ENCODE peak calls at places on chromosomes 4 and X, in six cellular contexts. H is transverse colon, N is fibroblast of pulmonary artery, B is IMR-90, P is tibial artery, W is HL-60. U is an unnamed sample.

GRCh38 chrX:136528645-136529315 is 3.2 kb upstream of the VGLL1 start:
- DNase-seq in H (no peak), N (no peak), B (no peak), P (no peak), W (no peak), U (no peak)

GRCh38 chrX:1592128-1592862 is 891 bp downstream of the AKAP17A start:
- DNase-seq in H (peak), N (peak), B (peak), P (no peak), W (no peak), U (no peak)

GRCh38 chr4:82710202-82710929 is 88.2 kb downstream of the SCD5 start:
- DNase-seq in H (no peak), N (peak), B (no peak), P (no peak), W (no peak), U (no peak)

GRCh38 chr4:80173841-80174240 is 23.5 kb upstream of the PRDM8 start:
- DNase-seq in H (no peak), N (peak), B (peak), P (no peak), W (no peak), U (no peak)

GRCh38 chr4:83297548-83298260 is 13.1 kb upstream of the COQ2 start:
- DNase-seq in H (no peak), N (no peak), B (no peak), P (no peak), W (no peak), U (no peak)

GRCh38 chrX:38672646-38673045 is 111.3 kb downstream of the TSPAN7 start:
- DNase-seq in H (no peak), N (no peak), B (no peak), P (no peak), W (no peak), U (no peak)

GRCh38 chrX:48278958-48279357 is 23.8 kb downstream of the SSX1 start:
- DNase-seq in H (no peak), N (no peak), B (no peak), P (no peak), W (no peak), U (no peak)

GRCh38 chr4:170776983-170777382 is 687.2 kb upstream of the AADAT start:
- DNase-seq in H (no peak), N (no peak), B (no peak), P (no peak), W (no peak), U (no peak)

GRCh38 chr4:73450398-73451004 is 14.5 kb downstream of the AFP start:
- DNase-seq in H (no peak), N (peak), B (peak), P (no peak), W (no peak), U (peak)

GRCh38 chrX:11146411-11146810 is 35.3 kb downstream of the HCCS start:
- DNase-seq in H (no peak), N (no peak), B (no peak), P (no peak), W (no peak), U (no peak)

GRCh38 chr4:38002451-38003071 is 42.4 kb downstream of the PTTG2 start:
- DNase-seq in H (no peak), N (peak), B (peak), P (no peak), W (no peak), U (no peak)

GRCh38 chrX:154735695-154736393 is 15.0 kb downstream of the GAB3 start:
- DNase-seq in H (peak), N (peak), B (peak), P (peak), W (no peak), U (no peak)

GRCh38 chrX:47540754-47541538 is 20.1 kb upstream of the ARAF start:
- DNase-seq in H (peak), N (peak), B (peak), P (peak), W (peak), U (peak)

GRCh38 chr4:31089815-31090214 is 369.6 kb downstream of the PCDH7 start:
- DNase-seq in H (no peak), N (peak), B (peak), P (peak), W (no peak), U (no peak)

GRCh38 chrX:13755254-13755653 is 20.7 kb downstream of the OFD1 start:
- DNase-seq in H (no peak), N (no peak), B (no peak), P (no peak), W (peak), U (no peak)

GRCh38 chr4:140095694-140096482 is 58.1 kb downstream of the MAML3 start:
- DNase-seq in H (peak), N (peak), B (peak), P (no peak), W (peak), U (no peak)

GRCh38 chr4:8048856-8049686 is 109.4 kb upstream of the AFAP1 start:
- DNase-seq in H (no peak), N (no peak), B (no peak), P (no peak), W (no peak), U (no peak)

GRCh38 chr4:90137545-90137944 is 10.4 kb downstream of the CCSER1 start:
- DNase-seq in H (no peak), N (no peak), B (peak), P (no peak), W (no peak), U (no peak)

GRCh38 chrX:124208675-124209074 is 123.8 kb upstream of the TEX13D start:
- DNase-seq in H (no peak), N (no peak), B (no peak), P (no peak), W (peak), U (no peak)

GRCh38 chr4:147103403-147103946 is 157.8 kb upstream of the TTC29 start:
- DNase-seq in H (no peak), N (peak), B (peak), P (peak), W (no peak), U (no peak)

GRCh38 chrX:125203737-125204578 is 115.7 kb upstream of the TEX13C start:
- DNase-seq in H (no peak), N (no peak), B (no peak), P (peak), W (peak), U (no peak)

GRCh38 chr4:113869743-113870375 is 108.3 kb upstream of the CAMK2D start:
- DNase-seq in H (no peak), N (peak), B (peak), P (no peak), W (no peak), U (no peak)

GRCh38 chrX:128396601-128397000 is 344.4 kb upstream of the ACTRT1 start:
- DNase-seq in H (no peak), N (no peak), B (no peak), P (no peak), W (no peak), U (no peak)

GRCh38 chr4:83150563-83151330 is 36.2 kb upstream of the PLAC8 start:
- DNase-seq in H (no peak), N (peak), B (no peak), P (no peak), W (no peak), U (no peak)

GRCh38 chr4:22202351-22203343 is 254.1 kb upstream of the KCNIP4 start:
- DNase-seq in H (peak), N (peak), B (no peak), P (no peak), W (no peak), U (no peak)

GRCh38 chrX:70973221-70973620 is 42.3 kb upstream of the SLC7A3 start:
- DNase-seq in H (no peak), N (no peak), B (peak), P (no peak), W (no peak), U (no peak)

GRCh38 chr4:78477276-78477675 is 74.3 kb upstream of the ANXA3 start:
- DNase-seq in H (no peak), N (peak), B (peak), P (no peak), W (no peak), U (no peak)

GRCh38 chr4:128639586-128640270 is 169.8 kb upstream of the JADE1 start:
- DNase-seq in H (no peak), N (peak), B (no peak), P (peak), W (no peak), U (no peak)

GRCh38 chr4:119729815-119730643 is 101.4 kb upstream of the PDE5A start:
- DNase-seq in H (peak), N (peak), B (peak), P (peak), W (no peak), U (no peak)

GRCh38 chr4:184284336-184284690 is 66.6 kb upstream of the ENPP6 start:
- DNase-seq in H (no peak), N (no peak), B (no peak), P (no peak), W (peak), U (no peak)

GRCh38 chr4:184282895-184283654 is 65.4 kb upstream of the ENPP6 start:
- DNase-seq in H (peak), N (no peak), B (no peak), P (no peak), W (peak), U (no peak)

GRCh38 chr4:184284742-184285141 is 67.1 kb upstream of the ENPP6 start:
- DNase-seq in H (no peak), N (no peak), B (no peak), P (no peak), W (no peak), U (no peak)

GRCh38 chr4:184282251-184282713 is 64.6 kb upstream of the ENPP6 start:
- DNase-seq in H (peak), N (no peak), B (no peak), P (no peak), W (no peak), U (no peak)

GRCh38 chr4:184283659-184284335 is 66.1 kb upstream of the ENPP6 start:
- DNase-seq in H (peak), N (no peak), B (no peak), P (no peak), W (peak), U (no peak)
- H3K4me3 ChIP-seq in H (no peak), N (no peak), B (no peak), P (no peak), W (no peak), U (no peak)

DNA sequence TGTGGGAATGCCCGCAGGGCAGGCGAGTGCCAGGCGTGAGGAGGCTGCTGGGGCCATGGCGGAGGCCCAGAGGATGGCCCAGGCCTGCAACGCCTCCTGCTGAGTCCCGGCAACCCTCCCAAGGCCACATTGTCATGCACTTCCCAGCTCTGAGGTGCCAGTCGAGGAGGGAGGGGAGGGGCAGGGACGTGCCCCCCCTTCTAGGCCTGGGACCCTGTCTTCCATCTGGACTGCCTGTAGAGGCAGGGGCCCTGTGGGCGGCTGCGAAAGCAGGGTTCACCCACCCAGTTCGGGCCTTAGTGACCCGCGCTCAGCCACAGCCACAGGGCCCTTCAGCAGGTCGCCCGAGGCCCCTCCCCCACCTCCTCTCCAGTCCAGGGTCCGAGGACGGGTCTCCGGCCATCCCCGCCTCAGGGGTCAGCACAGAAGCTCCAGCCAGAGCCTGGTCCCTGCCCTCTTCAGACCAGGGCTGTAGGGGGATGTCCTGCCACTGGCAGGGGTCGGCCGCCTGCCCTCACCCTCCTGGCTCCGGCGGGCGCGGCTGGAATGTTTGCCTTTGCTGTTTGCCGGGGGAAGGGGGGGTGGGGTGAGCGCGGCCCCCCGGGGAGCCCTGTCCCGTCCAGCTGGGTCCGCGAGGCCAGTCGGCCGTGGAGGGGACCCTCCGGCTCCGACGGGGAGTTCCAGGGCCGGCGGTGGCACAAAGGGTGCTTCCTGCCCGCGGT is 26.6 kb upstream of the FGFR3 start:
- DNase-seq in H (no peak), N (no peak), B (no peak), P (no peak), W (no peak), U (peak)
- H3K4me3 ChIP-seq in H (peak), N (no peak), B (no peak), P (no peak), W (no peak), U (peak)

DNA sequence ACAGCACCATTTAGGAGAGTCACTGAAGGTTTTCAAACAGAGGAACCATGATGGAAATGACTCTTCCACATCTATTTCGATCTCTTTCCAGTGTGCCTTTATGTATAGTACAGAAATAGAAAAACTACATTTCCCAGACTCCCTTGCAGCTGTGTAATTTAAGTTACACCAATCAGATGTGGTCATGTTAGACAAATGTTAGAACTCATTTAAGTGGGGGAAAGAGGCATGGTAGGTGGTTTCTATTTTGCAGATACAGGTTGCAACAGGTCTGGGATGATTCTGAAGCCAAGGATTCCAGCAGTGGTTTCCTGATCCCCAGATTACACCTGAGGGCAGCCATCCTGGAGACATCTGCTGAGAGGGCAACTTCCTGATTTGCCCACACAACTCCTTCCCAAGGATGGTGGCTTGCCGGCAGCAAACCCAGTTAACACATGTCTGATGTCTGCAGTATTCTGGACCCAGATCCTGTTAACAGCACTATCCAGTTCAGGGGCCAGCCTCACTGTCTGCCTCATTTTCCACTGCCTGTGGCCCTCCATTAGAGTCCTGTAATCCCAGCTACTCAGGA is 38.7 kb upstream of the PDK3 start:
- DNase-seq in H (no peak), N (peak), B (peak), P (no peak), W (no peak), U (no peak)
- H3K4me3 ChIP-seq in H (no peak), N (no peak), B (no peak), P (no peak), W (no peak), U (no peak)

DNA sequence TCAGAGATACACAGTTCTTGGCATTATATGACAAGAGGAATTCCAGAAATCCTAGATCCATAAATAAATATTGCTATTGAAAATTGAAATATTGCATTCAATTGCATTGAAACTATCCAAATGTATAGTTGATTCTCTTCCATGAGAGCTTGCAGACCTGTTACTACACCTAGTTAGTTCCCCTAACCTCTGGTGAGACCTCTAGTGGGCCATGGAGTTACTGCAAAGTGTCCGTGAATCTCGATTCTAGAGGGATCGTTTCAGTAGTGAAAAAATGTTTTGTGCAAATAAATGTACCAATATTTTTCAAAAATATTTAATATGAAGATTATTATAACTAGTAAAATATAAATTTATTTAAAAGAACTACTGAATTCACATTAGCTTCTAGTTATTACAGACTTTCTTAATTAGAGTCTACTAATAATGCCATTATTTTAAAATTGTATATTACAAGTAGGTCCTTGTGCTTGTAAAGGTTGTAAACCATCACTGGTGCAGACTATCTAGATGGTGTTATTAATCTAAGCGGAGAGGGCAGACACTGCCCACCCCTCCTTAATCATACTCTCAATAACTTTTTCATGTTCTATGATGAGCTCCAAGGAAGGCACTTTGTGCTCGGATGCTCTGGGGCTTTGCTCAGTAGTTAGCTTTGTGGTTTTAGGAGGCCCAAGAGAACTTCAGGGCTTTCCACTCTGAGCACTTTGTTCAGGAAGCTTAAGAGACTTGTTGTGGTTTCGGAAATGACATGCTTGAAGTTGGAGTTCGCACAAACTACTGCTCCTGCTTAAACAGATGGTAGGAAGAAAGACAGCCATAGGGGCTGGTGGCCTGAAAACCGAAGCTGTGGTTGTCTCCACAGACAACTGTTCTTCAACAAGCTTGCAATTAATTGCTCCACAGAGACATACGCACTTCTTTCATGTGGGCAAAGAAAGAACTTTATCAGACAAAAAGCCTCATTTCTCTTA is 42.8 kb downstream of the IL21 start:
- DNase-seq in H (peak), N (peak), B (peak), P (no peak), W (peak), U (peak)
- H3K4me3 ChIP-seq in H (no peak), N (no peak), B (no peak), P (no peak), W (peak), U (no peak)

GRCh38 chr4:3765271-3766206 is 646 bp upstream of the ADRA2C start:
- DNase-seq in H (no peak), N (peak), B (peak), P (peak), W (peak), U (peak)
- H3K4me3 ChIP-seq in H (peak), N (no peak), B (peak), P (peak), W (no peak), U (no peak)

GRCh38 chrX:54180403-54180802 is 2.7 kb downstream of the FAM120C start:
- DNase-seq in H (no peak), N (peak), B (peak), P (no peak), W (no peak), U (no peak)
- H3K4me3 ChIP-seq in H (no peak), N (peak), B (peak), P (no peak), W (peak), U (no peak)

GRCh38 chr4:158936238-158936637 is 166.6 kb upstream of the RAPGEF2 start:
- DNase-seq in H (no peak), N (no peak), B (no peak), P (no peak), W (peak), U (no peak)
- H3K4me3 ChIP-seq in H (no peak), N (no peak), B (no peak), P (no peak), W (no peak), U (no peak)

U was measured in WERI-Rb-1.